ENCODE peak calls at places on chromosomes 2 and 18, in nine cellular contexts. N is ovary, Y is fibroblast of pulmonary artery, J is stomach, L is astrocyte of the spinal cord, R is cardiac muscle cell, I is WTC11, M is endothelial cell, O is A549. T is an unnamed sample.

GRCh38 chr2:5052905-5053304 is 639.3 kb upstream of the SOX11 start:
- DNase-seq in N (no peak), Y (no peak), J (no peak), L (no peak), R (no peak), I (no peak), M (no peak), O (no peak), T (no peak)

GRCh38 chr2:224937887-224938286 is 104.4 kb downstream of the DOCK10 start:
- DNase-seq in N (no peak), Y (no peak), J (no peak), L (no peak), R (no peak), I (no peak), M (no peak), O (no peak), T (no peak)

GRCh38 chr2:160205511-160205910 is 5.4 kb upstream of the ITGB6 start:
- DNase-seq in N (no peak), Y (peak), J (peak), L (peak), R (no peak), I (no peak), M (no peak), O (peak), T (no peak)

GRCh38 chr18:37578886-37579513 is 13.4 kb upstream of the CELF4 start:
- DNase-seq in N (no peak), Y (peak), J (no peak), L (peak), R (peak), I (no peak), M (no peak), O (peak), T (no peak)

GRCh38 chr2:100767224-100767653 is 52.7 kb upstream of the NPAS2 start:
- DNase-seq in N (no peak), Y (peak), J (no peak), L (peak), R (no peak), I (no peak), M (no peak), O (no peak), T (no peak)

GRCh38 chr2:238558456-238559099 is 131.9 kb downstream of the ASB1 start:
- DNase-seq in N (no peak), Y (no peak), J (no peak), L (no peak), R (no peak), I (no peak), M (no peak), O (no peak), T (no peak)

GRCh38 chr2:210955591-210955990 is 399.2 kb downstream of the CPS1 start:
- DNase-seq in N (no peak), Y (peak), J (no peak), L (peak), R (no peak), I (no peak), M (no peak), O (no peak), T (no peak)

GRCh38 chr2:8583400-8584173 is 98.3 kb upstream of the ID2 start:
- DNase-seq in N (peak), Y (no peak), J (peak), L (peak), R (peak), I (peak), M (peak), O (no peak), T (peak)

GRCh38 chr2:228059735-228060134 is 121.8 kb downstream of the SPHKAP start:
- DNase-seq in N (no peak), Y (no peak), J (no peak), L (no peak), R (peak), I (no peak), M (no peak), O (no peak), T (no peak)

GRCh38 chr2:210337159-210337558 is 22.2 kb upstream of the MYL1 start:
- DNase-seq in N (no peak), Y (no peak), J (no peak), L (no peak), R (no peak), I (no peak), M (no peak), O (no peak), T (no peak)

GRCh38 chr2:12759248-12759647 is 42.5 kb downstream of the TRIB2 start:
- DNase-seq in N (no peak), Y (peak), J (no peak), L (peak), R (no peak), I (no peak), M (no peak), O (no peak), T (no peak)

GRCh38 chr2:165505514-165505913 is 36.0 kb downstream of the CSRNP3 start:
- DNase-seq in N (no peak), Y (no peak), J (no peak), L (no peak), R (no peak), I (no peak), M (no peak), O (no peak), T (no peak)

GRCh38 chr2:15687720-15688119 is 96.1 kb downstream of the DDX1 start:
- DNase-seq in N (no peak), Y (no peak), J (no peak), L (no peak), R (no peak), I (no peak), M (no peak), O (no peak), T (no peak)

GRCh38 chr18:34976899-34977786 is 64.1 kb upstream of the MAPRE2 start:
- DNase-seq in N (peak), Y (peak), J (peak), L (no peak), R (peak), I (peak), M (peak), O (peak), T (peak)

GRCh38 chr2:134773372-134774073 is 54.7 kb upstream of the TMEM163 start:
- DNase-seq in N (no peak), Y (peak), J (peak), L (no peak), R (no peak), I (peak), M (peak), O (no peak), T (no peak)

GRCh38 chr18:10530852-10531251 is 5.0 kb downstream of the NAPG start:
- DNase-seq in N (no peak), Y (no peak), J (no peak), L (peak), R (no peak), I (no peak), M (no peak), O (no peak), T (no peak)

GRCh38 chr2:127545796-127546195 is 10.3 kb downstream of the MYO7B start:
- DNase-seq in N (no peak), Y (no peak), J (no peak), L (no peak), R (no peak), I (no peak), M (no peak), O (no peak), T (no peak)

GRCh38 chr2:182610231-182610630 is 105.8 kb upstream of the DNAJC10 start:
- DNase-seq in N (no peak), Y (no peak), J (no peak), L (no peak), R (no peak), I (no peak), M (no peak), O (no peak), T (no peak)

GRCh38 chr2:26754972-26755670 is 9.0 kb upstream of the SLC35F6 start:
- DNase-seq in N (no peak), Y (no peak), J (no peak), L (no peak), R (no peak), I (no peak), M (no peak), O (no peak), T (no peak)

GRCh38 chr2:121536347-121536746 is 5.7 kb downstream of the RNU4ATAC start:
- DNase-seq in N (no peak), Y (no peak), J (no peak), L (no peak), R (no peak), I (no peak), M (no peak), O (no peak), T (no peak)

GRCh38 chr18:76480913-76481312 is 14.1 kb downstream of the ZNF516 start:
- DNase-seq in N (no peak), Y (no peak), J (no peak), L (no peak), R (no peak), I (peak), M (no peak), O (peak), T (no peak)

GRCh38 chr2:71609441-71609840 is 156.1 kb downstream of the DYSF start:
- DNase-seq in N (no peak), Y (peak), J (no peak), L (no peak), R (no peak), I (no peak), M (peak), O (no peak), T (peak)

GRCh38 chr18:70380915-70381896 is 92.4 kb downstream of the SOCS6 start:
- DNase-seq in N (no peak), Y (no peak), J (no peak), L (no peak), R (peak), I (peak), M (no peak), O (no peak), T (no peak)

GRCh38 chr2:36753706-36754221 is 57.3 kb downstream of the VIT start:
- DNase-seq in N (no peak), Y (peak), J (no peak), L (no peak), R (no peak), I (peak), M (no peak), O (no peak), T (no peak)

GRCh38 chr2:180158961-180159360 is 151.9 kb upstream of the CWC22 start:
- DNase-seq in N (no peak), Y (no peak), J (no peak), L (no peak), R (no peak), I (no peak), M (no peak), O (no peak), T (no peak)

GRCh38 chr2:67503066-67503795 is 106.1 kb downstream of the ETAA1 start:
- DNase-seq in N (peak), Y (peak), J (no peak), L (peak), R (no peak), I (no peak), M (no peak), O (no peak), T (no peak)

GRCh38 chr2:43507137-43507536 is 88.7 kb downstream of the THADA start:
- DNase-seq in N (no peak), Y (no peak), J (no peak), L (no peak), R (no peak), I (no peak), M (no peak), O (no peak), T (no peak)

GRCh38 chr2:109352898-109353689 is 224.1 kb downstream of the SH3RF3 start:
- DNase-seq in N (no peak), Y (no peak), J (peak), L (no peak), R (no peak), I (no peak), M (no peak), O (no peak), T (no peak)

GRCh38 chr2:53200072-53200471 is 567.5 kb upstream of the CHAC2 start:
- DNase-seq in N (no peak), Y (no peak), J (no peak), L (no peak), R (no peak), I (no peak), M (no peak), O (no peak), T (no peak)

GRCh38 chr2:53202063-53202462 is 565.5 kb upstream of the CHAC2 start:
- DNase-seq in N (no peak), Y (peak), J (no peak), L (peak), R (peak), I (no peak), M (no peak), O (no peak), T (no peak)
- TF ChIP-seq CTCF in N (no peak), Y (peak), J (no peak), L (peak), R (no peak), I (no peak), M (no peak), O (peak), T (no peak)

GRCh38 chr2:171159326-171160118 is 1.2 kb downstream of the TLK1 start:
- DNase-seq in N (peak), Y (peak), J (peak), L (peak), R (peak), I (peak), M (peak), O (peak), T (peak)
- TF ChIP-seq CTCF in N (no peak), Y (peak), J (peak), L (peak), R (peak), I (no peak), M (no peak), O (peak), T (peak)

GRCh38 chr2:177303939-177304338 is 39.4 kb upstream of the NFE2L2 start:
- DNase-seq in N (no peak), Y (no peak), J (no peak), L (no peak), R (no peak), I (no peak), M (no peak), O (no peak), T (no peak)
- TF ChIP-seq CTCF in N (no peak), Y (no peak), J (no peak), L (no peak), R (no peak), I (no peak), M (no peak), O (no peak), T (no peak)

DNA sequence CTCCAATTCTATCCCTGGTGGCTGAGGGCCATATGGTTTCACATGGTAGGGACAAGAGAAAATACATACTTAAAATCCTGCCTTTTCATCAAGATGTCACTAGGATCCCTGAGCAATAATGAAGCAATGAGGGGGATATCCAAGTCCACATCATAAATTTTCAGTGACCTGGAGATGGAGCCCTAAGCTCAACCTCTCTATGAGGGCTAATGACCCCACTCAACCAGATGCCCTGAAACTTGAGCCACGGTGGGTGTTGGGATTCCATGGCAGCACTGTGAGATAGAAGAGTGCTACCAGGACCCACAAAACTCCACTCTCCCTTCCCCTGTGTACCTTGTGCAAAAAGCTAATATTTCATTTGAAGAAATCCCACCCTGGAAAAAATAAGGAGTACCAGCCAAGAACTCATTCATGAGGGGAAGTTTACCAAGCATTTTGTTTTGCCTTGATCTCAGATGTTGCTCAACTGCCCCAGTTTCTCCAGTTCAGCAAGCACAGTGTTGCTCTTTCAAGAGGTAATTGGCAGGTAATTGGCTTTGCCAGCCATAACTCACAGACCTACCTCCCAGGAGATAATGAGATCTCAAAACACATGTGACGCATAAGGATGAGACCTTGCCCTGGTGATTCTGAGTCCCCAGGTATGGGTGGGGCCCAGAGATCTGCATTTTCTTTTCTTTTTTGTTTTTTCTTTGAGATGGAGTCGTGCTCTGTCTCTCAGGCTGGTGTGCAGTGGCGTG is 50.9 kb upstream of the TTC39C start:
- DNase-seq in N (no peak), Y (no peak), J (no peak), L (no peak), R (no peak), I (no peak), M (no peak), O (no peak), T (no peak)
- TF ChIP-seq CTCF in N (no peak), Y (no peak), J (no peak), L (no peak), R (no peak), I (no peak), M (no peak), O (peak), T (no peak)